ENCODE peak calls at places on chromosomes 2 and 18, in seven cellular contexts. W is mesendoderm, I is IMR-90, E is neuronal stem cell, F is trophoblast cell, M is H9, V is H1. K is an unnamed sample.

GRCh38 chr2:204583773-204584172 is 38.5 kb downstream of the PARD3B start:
- DNase-seq in V (no peak), F (no peak), E (no peak), W (peak), I (no peak), M (no peak), K (no peak)

GRCh38 chr2:63661076-63661475 is 72.3 kb downstream of the MDH1 start:
- DNase-seq in M (no peak), I (peak), F (no peak), V (no peak), E (no peak), W (peak), K (peak)

GRCh38 chr2:147182260-147182659 is 662.6 kb upstream of the ACVR2A start:
- DNase-seq in F (no peak), I (no peak), M (no peak), W (no peak), E (no peak), V (no peak), K (no peak)

GRCh38 chr2:32064713-32065112 is 1.4 kb downstream of the SPAST start:
- DNase-seq in W (no peak), V (no peak), I (no peak), F (no peak), E (no peak), M (no peak), K (no peak)

GRCh38 chr18:36296591-36297418 is 708 bp upstream of the FHOD3 start:
- DNase-seq in E (peak), V (peak), F (peak), M (peak), I (peak), W (peak), K (peak)

GRCh38 chr2:23199115-23199918 is 185.7 kb upstream of the KLHL29 start:
- DNase-seq in M (no peak), E (no peak), W (peak), F (no peak), V (peak), I (peak), K (peak)

GRCh38 chr2:160039166-160039903 is 23.1 kb downstream of the PLA2R1 start:
- DNase-seq in M (no peak), W (no peak), V (no peak), F (no peak), I (peak), E (no peak), K (peak)

GRCh38 chr2:222912776-222913175 is 51.9 kb downstream of the ACSL3 start:
- DNase-seq in E (no peak), I (no peak), M (no peak), V (no peak), W (no peak), F (no peak), K (no peak)

GRCh38 chr2:43102366-43103092 is 123.9 kb downstream of the ZFP36L2 start:
- DNase-seq in I (peak), M (no peak), F (no peak), W (no peak), V (no peak), E (no peak), K (no peak)

GRCh38 chr2:160142472-160142871 is 57.6 kb downstream of the ITGB6 start:
- DNase-seq in V (no peak), W (no peak), M (no peak), F (peak), I (no peak), E (no peak), K (no peak)

GRCh38 chr2:203909192-203909945 is 27.2 kb upstream of the ICOS start:
- DNase-seq in V (peak), F (no peak), E (peak), W (peak), M (no peak), I (peak), K (peak)

GRCh38 chr18:76572517-76573247 is 77.6 kb upstream of the ZNF516 start:
- DNase-seq in E (no peak), F (no peak), I (no peak), W (no peak), V (peak), M (no peak), K (peak)

GRCh38 chr2:207091928-207092327 is 73.8 kb downstream of the KLF7 start:
- DNase-seq in E (no peak), W (no peak), F (no peak), I (no peak), M (no peak), V (no peak), K (no peak)

GRCh38 chr2:40032650-40033319 is 253.7 kb upstream of the THUMPD2 start:
- DNase-seq in M (no peak), E (no peak), I (peak), V (no peak), F (peak), W (no peak), K (peak)

GRCh38 chr2:236692937-236693336 is 123.3 kb downstream of the ACKR3 start:
- DNase-seq in E (no peak), F (no peak), M (no peak), V (no peak), W (no peak), I (no peak), K (no peak)

GRCh38 chr2:199602271-199602895 is 144.6 kb upstream of the SATB2 start:
- DNase-seq in W (peak), I (no peak), E (no peak), F (no peak), V (no peak), M (peak), K (no peak)

GRCh38 chr18:48918156-48918555 is 32.6 kb downstream of the SMAD7 start:
- DNase-seq in E (no peak), V (no peak), I (no peak), W (no peak), M (peak), F (no peak), K (no peak)

GRCh38 chr18:34697891-34698290 is 12.2 kb upstream of the DTNA start:
- DNase-seq in E (no peak), V (no peak), M (no peak), W (no peak), I (no peak), F (no peak), K (no peak)

GRCh38 chr2:82498777-82499443 is 1960.2 kb downstream of the SUCLG1 start:
- DNase-seq in V (no peak), W (no peak), E (no peak), F (no peak), M (no peak), I (no peak), K (no peak)

GRCh38 chr2:233486778-233487552 is 79.6 kb downstream of the USP40 start:
- DNase-seq in E (no peak), V (no peak), F (peak), I (peak), M (no peak), W (no peak), K (peak)

GRCh38 chr2:36670881-36671595 is 25.5 kb upstream of the VIT start:
- DNase-seq in I (peak), F (no peak), W (peak), E (no peak), V (no peak), M (no peak), K (peak)

GRCh38 chr2:119332953-119333352 is 33.7 kb downstream of the C2orf76 start:
- DNase-seq in M (no peak), F (no peak), W (no peak), V (no peak), E (no peak), I (no peak), K (no peak)

GRCh38 chr2:69390474-69390873 is 3.4 kb upstream of the GFPT1 start:
- DNase-seq in I (no peak), V (no peak), F (no peak), W (no peak), M (no peak), E (no peak), K (no peak)

GRCh38 chr18:76405761-76406356 is 89.2 kb downstream of the ZNF516 start:
- DNase-seq in E (peak), W (peak), V (peak), I (peak), F (peak), M (peak), K (peak)

GRCh38 chr18:29096380-29096779 is 919.5 kb upstream of the CDH2 start:
- DNase-seq in E (no peak), M (no peak), I (no peak), W (no peak), F (no peak), V (no peak), K (no peak)

GRCh38 chr2:168118733-168119518 is 128.5 kb downstream of the STK39 start:
- DNase-seq in E (peak), I (peak), V (peak), F (peak), W (peak), M (no peak), K (peak)

GRCh38 chr2:225763711-225764110 is 364.2 kb downstream of the NYAP2 start:
- DNase-seq in M (no peak), I (no peak), W (no peak), E (no peak), F (no peak), V (no peak), K (no peak)

GRCh38 chr18:286515-287310 is 18.9 kb upstream of the THOC1 start:
- DNase-seq in V (no peak), E (no peak), I (peak), W (no peak), F (no peak), M (no peak), K (peak)

GRCh38 chr2:233803292-233803911 is 25.3 kb downstream of the MROH2A start:
- DNase-seq in M (no peak), W (no peak), I (no peak), E (no peak), V (peak), F (no peak), K (no peak)

GRCh38 chr2:22110244-22110651 is 986.5 kb downstream of the TDRD15 start:
- DNase-seq in V (no peak), E (no peak), F (no peak), I (no peak), W (peak), M (no peak), K (peak)

GRCh38 chr18:63137999-63138448 is 181.5 kb downstream of the BCL2 start:
- DNase-seq in E (no peak), M (no peak), F (no peak), W (peak), I (no peak), V (no peak), K (no peak)

GRCh38 chr2:12701786-12702660 is 14.7 kb upstream of the TRIB2 start:
- DNase-seq in M (no peak), V (no peak), I (peak), F (no peak), W (no peak), E (no peak), K (peak)

GRCh38 chr18:31965331-31965970 is 22.5 kb upstream of the TRAPPC8 start:
- DNase-seq in E (no peak), M (no peak), W (no peak), I (no peak), V (no peak), F (no peak), K (no peak)

GRCh38 chr2:165067958-165068612 is 112.8 kb upstream of the SLC38A11 start:
- DNase-seq in W (peak), F (no peak), M (peak), E (peak), I (peak), V (peak), K (peak)

GRCh38 chr2:233061591-233062446 is 1.7 kb downstream of the INPP5D start:
- DNase-seq in F (no peak), M (peak), I (peak), V (no peak), E (no peak), W (peak), K (peak)

GRCh38 chr2:20439193-20439475 is 7.7 kb upstream of the RHOB start:
- DNase-seq in W (no peak), V (no peak), I (peak), E (no peak), M (no peak), F (no peak), K (peak)

DNA sequence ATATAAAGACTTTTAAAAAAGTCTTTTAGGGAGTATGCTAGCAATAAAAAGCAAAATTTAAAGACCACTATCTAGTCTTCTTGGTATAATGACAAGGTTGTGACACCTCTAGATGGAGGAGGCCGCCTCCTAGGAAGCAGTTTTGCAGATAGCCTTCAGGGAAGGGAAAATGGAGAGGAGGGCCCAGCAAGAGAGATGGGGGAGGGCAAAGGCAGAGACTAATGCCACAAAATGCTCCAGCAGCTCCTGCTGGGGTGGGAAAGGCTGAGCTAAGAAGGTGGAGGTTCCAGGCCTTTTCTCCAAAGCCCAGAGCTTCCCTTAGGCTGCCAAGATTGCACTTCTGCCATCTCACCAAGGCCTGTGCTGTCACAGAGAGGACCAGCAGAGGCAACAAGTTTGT is 153.9 kb upstream of the THSD7B start:
- DNase-seq in W (peak), I (no peak), E (no peak), M (no peak), F (no peak), V (no peak), K (no peak)
- H3K4ac ChIP-seq in W (no peak), I (no peak), E (no peak), M (no peak), F (no peak), V (no peak), K (no peak)

DNA sequence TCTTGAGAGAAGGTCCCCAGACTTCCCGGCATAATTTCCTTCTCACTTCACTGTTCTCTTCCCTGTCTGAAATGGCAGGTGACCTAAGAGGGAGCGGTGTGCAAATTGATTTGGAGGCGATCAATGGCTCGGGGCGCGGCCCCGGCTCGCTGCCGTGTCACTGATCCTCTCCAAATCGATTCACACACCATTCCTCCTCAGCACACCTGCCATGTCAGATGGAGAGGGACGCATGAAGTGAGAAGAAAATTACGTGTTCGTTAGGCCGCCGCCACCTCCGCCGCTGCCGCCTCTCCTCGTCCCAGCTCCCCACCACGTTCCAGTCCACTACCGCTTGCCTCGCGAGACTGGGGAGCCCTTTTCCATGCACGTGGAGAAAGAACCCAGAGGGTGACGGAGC is 31.8 kb upstream of the BCL11A start:
- DNase-seq in W (no peak), E (no peak), I (no peak), F (no peak), V (peak), M (no peak), K (no peak)
- H4K8ac ChIP-seq in W (no peak), E (no peak), I (no peak), F (no peak), V (no peak), M (no peak), K (no peak)

GRCh38 chr2:48045613-48046012 is 139.3 kb upstream of the FBXO11 start:
- DNase-seq in I (no peak), V (no peak), F (no peak), M (no peak), E (no peak), W (no peak), K (no peak)

GRCh38 chr2:48048725-48049124 is 142.4 kb upstream of the FBXO11 start:
- DNase-seq in I (no peak), F (no peak), W (peak), V (no peak), M (no peak), E (no peak), K (no peak)

GRCh38 chr2:48050711-48051110 is 144.4 kb upstream of the FBXO11 start:
- DNase-seq in M (no peak), V (no peak), F (peak), E (no peak), W (no peak), I (no peak), K (no peak)

GRCh38 chr2:48043746-48044145 is 137.4 kb upstream of the FBXO11 start:
- DNase-seq in V (no peak), I (peak), M (no peak), F (peak), W (peak), E (no peak), K (peak)

DNA sequence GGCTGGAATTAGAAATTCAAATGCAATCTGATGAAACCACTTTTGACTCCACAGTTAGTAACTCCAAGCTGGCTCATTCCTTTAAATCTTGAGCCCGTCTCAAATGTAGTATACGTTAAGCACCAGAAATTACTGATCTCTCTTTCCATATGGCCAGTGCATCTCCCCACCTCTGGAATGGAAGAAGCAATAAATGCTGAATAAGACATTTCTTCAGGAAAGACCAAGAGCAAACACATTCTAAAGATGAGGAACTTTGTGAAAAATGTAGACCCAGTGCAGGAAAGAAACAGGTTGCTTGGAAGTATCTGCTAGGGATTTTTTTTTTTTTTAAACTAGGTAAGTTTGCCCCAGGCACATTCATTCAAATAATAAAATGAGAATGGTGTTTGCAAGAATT is 143.1 kb upstream of the FBXO11 start:
- DNase-seq in E (no peak), V (no peak), I (no peak), W (no peak), M (no peak), F (no peak), K (no peak)
- H3K4ac ChIP-seq in E (no peak), V (no peak), I (no peak), W (no peak), M (no peak), F (no peak), K (no peak)

DNA sequence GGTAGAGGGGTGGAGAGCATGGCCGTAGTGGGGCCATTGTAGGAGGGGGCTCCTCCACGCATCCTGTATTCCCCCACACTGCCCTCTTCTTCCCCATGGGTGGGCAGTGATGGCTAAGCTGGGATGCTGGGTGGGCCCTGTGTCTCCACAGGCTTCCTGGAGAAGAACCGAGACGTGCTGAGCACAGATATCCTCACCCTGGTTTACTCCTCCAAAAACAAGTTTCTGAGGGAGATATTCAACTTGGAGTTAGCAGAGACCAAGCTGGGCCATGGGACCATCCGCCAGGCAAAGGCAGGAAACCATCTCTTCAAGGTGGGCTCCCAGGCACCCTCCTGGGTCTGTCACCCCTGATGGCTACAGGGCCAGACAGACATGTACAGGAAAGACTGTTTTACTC is 52.8 kb downstream of the MYO7B start:
- DNase-seq in W (no peak), F (no peak), E (no peak), M (no peak), I (no peak), V (peak), K (no peak)
- H4K8ac ChIP-seq in W (no peak), F (no peak), E (no peak), M (no peak), I (no peak), V (no peak), K (no peak)

GRCh38 chr2:8680931-8681760 is 710 bp upstream of the ID2 start:
- DNase-seq in V (peak), F (peak), I (peak), M (peak), E (peak), W (peak), K (peak)

GRCh38 chr2:8684421-8684884 is 2.6 kb downstream of the ID2 start:
- DNase-seq in V (no peak), M (no peak), I (peak), E (peak), F (no peak), W (peak), K (peak)

GRCh38 chr2:8682719-8683667 is 1.1 kb downstream of the ID2 start:
- DNase-seq in M (no peak), V (no peak), F (no peak), W (peak), E (peak), I (peak), K (peak)

GRCh38 chr2:8679827-8680731 is 1.8 kb upstream of the ID2 start:
- DNase-seq in E (peak), F (no peak), M (no peak), V (no peak), I (peak), W (peak), K (peak)

GRCh38 chr2:8681786-8682692 is at the start of gene ID2:
- DNase-seq in M (peak), F (peak), W (peak), E (peak), I (peak), V (peak), K (peak)
- H3K4ac ChIP-seq in M (no peak), F (peak), W (peak), E (no peak), I (peak), V (no peak), K (peak)

DNA sequence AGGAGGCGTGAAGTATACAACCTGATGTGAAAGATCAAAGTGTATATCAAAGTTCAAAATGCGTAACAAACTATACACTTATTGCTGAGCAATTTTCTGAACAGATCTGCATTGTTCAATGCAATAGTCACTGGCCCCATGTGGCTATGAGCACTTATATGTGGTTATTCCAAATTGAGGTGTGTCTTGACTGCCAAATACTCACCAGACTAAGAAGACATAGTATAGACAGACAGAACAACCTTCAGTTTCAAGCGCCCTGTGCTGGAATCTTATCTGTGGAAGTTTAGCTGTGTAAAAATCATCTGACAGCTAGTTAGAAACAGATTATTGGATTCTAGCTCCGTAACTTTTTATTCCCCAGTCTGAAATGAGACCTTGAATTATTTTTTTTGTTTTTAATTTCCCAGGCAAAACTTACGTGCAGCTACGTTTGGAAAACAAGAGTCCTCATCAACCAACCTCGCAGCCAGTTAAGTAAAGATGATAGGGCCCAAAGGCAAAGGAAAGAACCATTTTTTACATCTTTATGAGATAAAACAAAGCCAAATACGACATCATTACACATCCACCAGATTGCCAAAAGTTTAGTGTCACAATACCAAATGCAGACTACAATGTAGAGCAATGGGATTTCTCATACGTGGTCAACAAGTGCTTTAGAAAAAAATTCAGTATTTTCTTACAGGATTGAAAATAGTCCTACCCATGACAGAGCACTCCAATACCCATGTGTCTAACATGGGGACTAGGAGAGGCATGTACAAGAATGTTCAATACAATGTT is 37.2 kb downstream of the MBOAT2 start:
- DNase-seq in E (no peak), W (no peak), F (no peak), V (no peak), I (peak), M (no peak), K (no peak)
- H4K8ac ChIP-seq in E (no peak), W (no peak), F (no peak), V (no peak), I (no peak), M (no peak), K (no peak)